ENCODE peak calls at places on chromosomes 12 and 14, in five cellular contexts. Y, I, U, Z and J are unnamed samples.

GRCh38 chr14:71852201-71852600 is 80.0 kb upstream of the RGS6 start:
- DNase-seq in Y (no peak), U (no peak), Z (no peak), I (no peak), J (no peak)

GRCh38 chr12:94699796-94700195 is 49.4 kb upstream of the TMCC3 start:
- DNase-seq in U (no peak), Z (no peak), I (no peak), Y (no peak), J (no peak)

GRCh38 chr12:6039894-6040601 is 84.4 kb downstream of the VWF start:
- DNase-seq in I (no peak), U (peak; percentile 69), Z (peak; percentile 57), Y (peak; percentile 45), J (peak; percentile 59)

GRCh38 chr12:13027032-13027431 is 17.1 kb upstream of the FAM234B start:
- DNase-seq in Y (no peak), I (no peak), U (no peak), Z (no peak), J (no peak)

GRCh38 chr14:50173891-50174290 is 57.5 kb downstream of the SOS2 start:
- DNase-seq in U (no peak), Z (peak; percentile 51), I (no peak), Y (no peak), J (no peak)

GRCh38 chr14:104479901-104480300 is 99.7 kb upstream of the C14orf180 start:
- DNase-seq in Z (no peak), I (no peak), U (no peak), Y (no peak), J (no peak)

GRCh38 chr14:31829256-31829923 is 247.7 kb upstream of the ARHGAP5 start:
- DNase-seq in U (no peak), Z (peak; percentile 80), Y (no peak), I (no peak), J (peak; percentile 81)

GRCh38 chr12:80187660-80188090 is 88.3 kb downstream of the OTOGL start:
- DNase-seq in Y (no peak), I (no peak), U (no peak), Z (peak; percentile 67), J (peak; percentile 62)

GRCh38 chr12:42570076-42570475 is 19.5 kb downstream of the PRICKLE1 start:
- DNase-seq in U (no peak), I (no peak), Z (no peak), Y (no peak), J (no peak)

GRCh38 chr14:100159107-100159864 is at the start of gene DEGS2:
- DNase-seq in U (no peak), Y (peak; percentile 67), I (no peak), Z (no peak), J (no peak)

GRCh38 chr14:75418779-75419768 is 8.7 kb upstream of the JDP2 start:
- DNase-seq in I (no peak), Z (no peak), Y (no peak), U (no peak), J (no peak)

GRCh38 chr14:101288436-101289229 is 272.7 kb upstream of the DIO3 start:
- DNase-seq in Y (no peak), U (no peak), I (peak; percentile 80), Z (no peak), J (no peak)

GRCh38 chr14:101880016-101880297 is 84.4 kb upstream of the DYNC1H1 start:
- DNase-seq in I (no peak), Y (no peak), U (no peak), Z (no peak), J (no peak)

GRCh38 chr14:65804752-65805473 is 392.4 kb downstream of the FUT8 start:
- DNase-seq in U (no peak), Z (no peak), I (no peak), Y (no peak), J (no peak)

GRCh38 chr12:131384544-131384855 is 326.4 kb upstream of the SFSWAP start:
- DNase-seq in Y (no peak), Z (no peak), I (no peak), U (peak; percentile 56), J (no peak)

GRCh38 chr12:125999643-126000042 is 934.4 kb downstream of the AACS start:
- DNase-seq in Z (no peak), Y (no peak), U (no peak), I (no peak), J (no peak)

GRCh38 chr14:22656945-22657711 is 13.0 kb upstream of the OR6J1 start:
- DNase-seq in Z (peak; percentile 59), U (no peak), I (no peak), Y (no peak), J (peak; percentile 57)

GRCh38 chr14:91889477-91890211 is 22.3 kb upstream of the TC2N start:
- DNase-seq in Z (no peak), Y (no peak), I (no peak), U (peak; percentile 78), J (no peak)

GRCh38 chr12:104618691-104619090 is 161.9 kb downstream of the CHST11 start:
- DNase-seq in U (no peak), I (no peak), Y (no peak), Z (no peak), J (no peak)

GRCh38 chr14:55383541-55384140 is 28.0 kb downstream of the ATG14 start:
- DNase-seq in Y (no peak), I (no peak), Z (peak; percentile 68), U (no peak), J (no peak)

GRCh38 chr12:2246358-2246757 is 193.6 kb downstream of the CACNA1C start:
- DNase-seq in Z (no peak), U (no peak), I (no peak), Y (no peak), J (no peak)

GRCh38 chr12:122042910-122043309 is 21.2 kb downstream of the BCL7A start:
- DNase-seq in U (no peak), Z (no peak), I (no peak), Y (no peak), J (no peak)

GRCh38 chr14:65414961-65415589 is 2.5 kb downstream of the FUT8 start:
- DNase-seq in Y (peak; percentile 9), Z (peak; percentile 35), U (no peak), I (no peak), J (peak; percentile 11)

GRCh38 chr14:41302776-41303175 is 303.9 kb upstream of the LRFN5 start:
- DNase-seq in Y (no peak), U (no peak), Z (no peak), I (no peak), J (no peak)

GRCh38 chr12:91215940-91216454 is 33.4 kb upstream of the DCN start:
- DNase-seq in I (no peak), Y (no peak), Z (peak; percentile 69), U (no peak), J (peak; percentile 16)

GRCh38 chr14:68464716-68465115 is 328.2 kb downstream of the ZFP36L1 start:
- DNase-seq in I (no peak), Y (no peak), U (no peak), Z (peak; percentile 88), J (peak; percentile 65)

GRCh38 chr12:99618657-99619056 is 28.9 kb upstream of the GARIN6 start:
- DNase-seq in Z (peak; percentile 58), Y (no peak), U (no peak), I (no peak), J (no peak)

GRCh38 chr14:94548999-94549985 is 11.9 kb upstream of the SERPINA4 start:
- DNase-seq in Z (peak; percentile 25), U (no peak), Y (peak; percentile 51), I (peak; percentile 62), J (peak; percentile 61)

GRCh38 chr12:113788020-113788856 is 177.9 kb downstream of the RBM19 start:
- DNase-seq in I (no peak), U (no peak), Z (peak; percentile 12), Y (no peak), J (peak; percentile 73)

GRCh38 chr14:25041898-25042297 is 8.0 kb downstream of the STXBP6 start:
- DNase-seq in U (no peak), I (no peak), Z (peak; percentile 13), Y (no peak), J (no peak)
- H3K27ac ChIP-seq in U (no peak overlapping the region), I (no peak overlapping the region), Z (no peak overlapping the region), Y (no peak overlapping the region), J (no peak overlapping the region)

GRCh38 chr12:101826766-101827368 is 3.9 kb downstream of the GNPTAB start:
- DNase-seq in U (no peak), I (no peak), Y (no peak), Z (no peak), J (no peak)

GRCh38 chr12:101823039-101823438 is 7.7 kb downstream of the GNPTAB start:
- DNase-seq in Z (no peak), I (no peak), Y (no peak), U (no peak), J (no peak)

GRCh38 chr12:101828463-101829196 is 2.1 kb downstream of the GNPTAB start:
- DNase-seq in Y (no peak), Z (no peak), I (no peak), U (no peak), J (no peak)

GRCh38 chr12:101823891-101824290 is 6.9 kb downstream of the GNPTAB start:
- DNase-seq in Z (peak; percentile 15), U (peak; percentile 65), Y (peak; percentile 69), I (peak; percentile 60), J (peak; percentile 7)

GRCh38 chr12:101824831-101825230 is 5.9 kb downstream of the GNPTAB start:
- DNase-seq in U (no peak), Z (no peak), I (no peak), Y (no peak), J (no peak)
- H3K4me3 ChIP-seq in U (no peak overlapping the region), Z (no peak overlapping the region), I (no peak overlapping the region), Y (no peak overlapping the region), J (no peak overlapping the region)

DNA sequence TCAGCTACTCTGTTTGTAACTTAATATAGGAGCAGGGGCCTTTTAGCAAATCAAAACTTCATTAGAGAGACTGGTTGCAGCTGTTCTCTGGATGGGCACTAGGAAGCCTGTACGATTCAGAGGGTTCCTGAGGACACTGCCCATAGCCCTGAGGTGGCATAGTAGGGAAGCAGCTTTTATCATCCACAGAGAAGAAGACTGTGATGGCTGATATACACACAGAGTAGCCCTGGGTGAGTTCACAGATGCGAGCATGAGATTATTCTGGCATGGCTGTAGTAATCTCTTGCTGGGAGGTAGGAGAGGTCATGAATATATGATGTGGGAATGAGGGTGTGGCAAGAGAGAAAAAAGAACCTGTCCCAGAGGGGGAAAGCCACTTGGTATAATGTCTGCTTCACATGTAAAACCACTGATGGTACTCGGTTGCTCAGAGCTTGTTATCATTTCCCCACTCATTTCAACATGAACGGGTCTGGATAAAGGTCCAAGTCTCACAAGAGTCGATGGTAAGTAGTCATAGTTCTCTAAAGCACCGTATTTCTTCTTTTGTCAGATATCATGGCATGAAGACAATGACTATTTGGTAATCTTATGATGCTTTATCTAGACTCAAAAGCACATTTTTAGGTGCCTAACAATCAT is 51.9 kb downstream of the PEBP1 start:
- DNase-seq in Y (no peak), Z (peak; percentile 25), I (no peak), U (no peak), J (no peak)
- H3K27ac ChIP-seq in Y (no peak overlapping the region), Z (peak overlapping the region; percentile 52), I (peak overlapping the region; percentile 19), U (peak overlapping the region; percentile 80), J (no peak overlapping the region)

GRCh38 chr12:109033239-109034196 is 12.7 kb upstream of the SVOP start:
- DNase-seq in U (no peak), Z (no peak), Y (no peak), I (no peak), J (no peak)
- H3K4me3 ChIP-seq in U (no peak overlapping the region), Z (no peak overlapping the region), Y (no peak overlapping the region), I (no peak overlapping the region), J (no peak overlapping the region)

DNA sequence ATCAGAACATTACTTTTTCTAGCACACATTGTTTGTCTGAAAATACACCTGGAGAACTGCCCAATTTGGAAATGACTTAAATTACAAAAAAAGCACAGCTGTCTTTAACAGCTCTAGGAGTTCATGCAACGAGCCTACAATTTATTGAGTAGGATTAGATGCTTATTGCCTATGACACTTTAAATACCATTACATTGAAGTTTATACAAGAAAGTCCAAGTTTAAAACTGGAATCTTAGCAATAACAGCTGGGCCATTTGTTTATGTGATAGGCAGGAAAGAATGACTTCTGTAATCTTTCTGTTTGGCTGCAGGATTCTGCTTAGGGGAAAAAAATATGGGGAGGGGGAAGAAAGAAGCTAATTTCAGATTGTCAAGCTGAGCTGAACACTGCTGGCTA is 385.0 kb downstream of the BMP4 start:
- DNase-seq in I (no peak), U (no peak), Z (no peak), Y (no peak), J (no peak)
- H3K27ac ChIP-seq in I (no peak overlapping the region), U (peak overlapping the region; percentile 48), Z (no peak overlapping the region), Y (no peak overlapping the region), J (no peak overlapping the region)